ENCODE peak calls at places on chromosome 1, in seven cellular contexts. One of them, this sample, is unnamed.

GRCh38 chr1:55947446-55947845 is 631.9 kb downstream of the PLPP3 start:
- DNase-seq in stomach: no peak
- DNase-seq in HFF-Myc: no peak
- DNase-seq in GM12865: no peak
- DNase-seq in heart right ventricle: no peak
- DNase-seq in pancreas: no peak
- DNase-seq in body of pancreas: no peak
- DNase-seq in this sample: no peak

GRCh38 chr1:229410692-229411433 is 23.0 kb downstream of the ACTA1 start:
- DNase-seq in HFF-Myc: no peak
- DNase-seq in GM12865: no peak
- DNase-seq in heart right ventricle: peak
- DNase-seq in pancreas: peak
- DNase-seq in stomach: peak
- DNase-seq in body of pancreas: peak
- DNase-seq in this sample: peak

GRCh38 chr1:22625262-22625925 is 11.0 kb upstream of the C1QA start:
- DNase-seq in stomach: no peak
- DNase-seq in pancreas: no peak
- DNase-seq in body of pancreas: no peak
- DNase-seq in heart right ventricle: no peak
- DNase-seq in GM12865: no peak
- DNase-seq in HFF-Myc: no peak
- DNase-seq in this sample: no peak

GRCh38 chr1:109530457-109531204 is 9.0 kb upstream of the GPR61 start:
- DNase-seq in body of pancreas: peak
- DNase-seq in pancreas: no peak
- DNase-seq in HFF-Myc: no peak
- DNase-seq in heart right ventricle: no peak
- DNase-seq in GM12865: no peak
- DNase-seq in stomach: no peak
- DNase-seq in this sample: no peak

GRCh38 chr1:65679773-65680172 is 112.9 kb upstream of the PDE4B start:
- DNase-seq in body of pancreas: no peak
- DNase-seq in HFF-Myc: no peak
- DNase-seq in heart right ventricle: no peak
- DNase-seq in pancreas: no peak
- DNase-seq in stomach: no peak
- DNase-seq in GM12865: no peak
- DNase-seq in this sample: no peak

GRCh38 chr1:9302745-9303524 is 10.2 kb downstream of the SPSB1 start:
- DNase-seq in pancreas: no peak
- DNase-seq in heart right ventricle: no peak
- DNase-seq in stomach: no peak
- DNase-seq in HFF-Myc: peak
- DNase-seq in body of pancreas: no peak
- DNase-seq in GM12865: no peak
- DNase-seq in this sample: peak

GRCh38 chr1:204545202-204545601 is 29.0 kb downstream of the MDM4 start:
- DNase-seq in GM12865: no peak
- DNase-seq in heart right ventricle: no peak
- DNase-seq in stomach: no peak
- DNase-seq in HFF-Myc: no peak
- DNase-seq in body of pancreas: no peak
- DNase-seq in pancreas: no peak
- DNase-seq in this sample: no peak

GRCh38 chr1:176983786-176984185 is 180.7 kb downstream of the ASTN1 start:
- DNase-seq in body of pancreas: no peak
- DNase-seq in GM12865: no peak
- DNase-seq in HFF-Myc: no peak
- DNase-seq in heart right ventricle: no peak
- DNase-seq in stomach: no peak
- DNase-seq in pancreas: no peak
- DNase-seq in this sample: no peak

GRCh38 chr1:110107867-110108469 is 4.3 kb upstream of the UBL4B start:
- DNase-seq in body of pancreas: no peak
- DNase-seq in pancreas: no peak
- DNase-seq in stomach: no peak
- DNase-seq in heart right ventricle: no peak
- DNase-seq in HFF-Myc: no peak
- DNase-seq in GM12865: no peak
- DNase-seq in this sample: no peak

GRCh38 chr1:172976222-172977041 is 74.3 kb downstream of the TNFSF18 start:
- DNase-seq in GM12865: no peak
- DNase-seq in stomach: peak
- DNase-seq in pancreas: peak
- DNase-seq in HFF-Myc: no peak
- DNase-seq in body of pancreas: peak
- DNase-seq in heart right ventricle: no peak
- DNase-seq in this sample: peak

GRCh38 chr1:55305735-55306134 is 90.6 kb upstream of the USP24 start:
- DNase-seq in body of pancreas: no peak
- DNase-seq in GM12865: no peak
- DNase-seq in pancreas: no peak
- DNase-seq in stomach: no peak
- DNase-seq in HFF-Myc: no peak
- DNase-seq in heart right ventricle: no peak
- DNase-seq in this sample: no peak

GRCh38 chr1:234214129-234214910 is 158.9 kb upstream of the COA6 start:
- DNase-seq in stomach: no peak
- DNase-seq in GM12865: peak
- DNase-seq in heart right ventricle: peak
- DNase-seq in pancreas: peak
- DNase-seq in HFF-Myc: no peak
- DNase-seq in body of pancreas: peak
- DNase-seq in this sample: no peak

GRCh38 chr1:26790551-26790953 is 2.8 kb downstream of the PIGV start:
- DNase-seq in HFF-Myc: no peak
- DNase-seq in stomach: no peak
- DNase-seq in GM12865: peak
- DNase-seq in pancreas: no peak
- DNase-seq in body of pancreas: no peak
- DNase-seq in heart right ventricle: no peak
- DNase-seq in this sample: no peak

GRCh38 chr1:12159826-12160225 is 7.0 kb upstream of the TNFRSF1B start:
- DNase-seq in HFF-Myc: no peak
- DNase-seq in GM12865: no peak
- DNase-seq in body of pancreas: no peak
- DNase-seq in heart right ventricle: no peak
- DNase-seq in stomach: no peak
- DNase-seq in pancreas: no peak
- DNase-seq in this sample: no peak

GRCh38 chr1:27356628-27357280 is 10.0 kb downstream of the MAP3K6 start:
- DNase-seq in stomach: peak
- DNase-seq in body of pancreas: peak
- DNase-seq in heart right ventricle: no peak
- DNase-seq in pancreas: peak
- DNase-seq in GM12865: no peak
- DNase-seq in HFF-Myc: no peak
- DNase-seq in this sample: no peak

GRCh38 chr1:167210966-167211674 is 9.6 kb upstream of the POU2F1 start:
- DNase-seq in pancreas: no peak
- DNase-seq in HFF-Myc: no peak
- DNase-seq in GM12865: no peak
- DNase-seq in heart right ventricle: no peak
- DNase-seq in body of pancreas: no peak
- DNase-seq in stomach: no peak
- DNase-seq in this sample: no peak

GRCh38 chr1:91596474-91596873 is 95.8 kb downstream of the CDC7 start:
- DNase-seq in pancreas: no peak
- DNase-seq in GM12865: no peak
- DNase-seq in heart right ventricle: no peak
- DNase-seq in body of pancreas: no peak
- DNase-seq in HFF-Myc: no peak
- DNase-seq in stomach: no peak
- DNase-seq in this sample: peak

GRCh38 chr1:53869454-53870117 is 20.0 kb downstream of the YIPF1 start:
- DNase-seq in heart right ventricle: no peak
- DNase-seq in HFF-Myc: no peak
- DNase-seq in body of pancreas: no peak
- DNase-seq in stomach: no peak
- DNase-seq in pancreas: no peak
- DNase-seq in GM12865: peak
- DNase-seq in this sample: no peak

GRCh38 chr1:4689271-4689935 is 35.0 kb downstream of the AJAP1 start:
- DNase-seq in HFF-Myc: no peak
- DNase-seq in GM12865: no peak
- DNase-seq in pancreas: no peak
- DNase-seq in heart right ventricle: no peak
- DNase-seq in body of pancreas: no peak
- DNase-seq in stomach: no peak
- DNase-seq in this sample: no peak

GRCh38 chr1:71488555-71489252 is 407.9 kb upstream of the ZRANB2 start:
- DNase-seq in GM12865: no peak
- DNase-seq in pancreas: no peak
- DNase-seq in body of pancreas: no peak
- DNase-seq in stomach: no peak
- DNase-seq in heart right ventricle: no peak
- DNase-seq in HFF-Myc: no peak
- DNase-seq in this sample: no peak

GRCh38 chr1:223291796-223292195 is 72.2 kb downstream of the SUSD4 start:
- DNase-seq in stomach: no peak
- DNase-seq in body of pancreas: no peak
- DNase-seq in heart right ventricle: no peak
- DNase-seq in pancreas: no peak
- DNase-seq in HFF-Myc: no peak
- DNase-seq in GM12865: no peak
- DNase-seq in this sample: no peak
- TF ChIP-seq CTCF in stomach: no peak
- TF ChIP-seq CTCF in body of pancreas: no peak
- TF ChIP-seq CTCF in heart right ventricle: no peak
- TF ChIP-seq CTCF in pancreas: no peak
- TF ChIP-seq CTCF in HFF-Myc: no peak
- TF ChIP-seq CTCF in GM12865: no peak
- TF ChIP-seq CTCF in this sample: no peak

GRCh38 chr1:230713138-230713537 is 784 bp downstream of the AGT start:
- DNase-seq in stomach: no peak
- DNase-seq in HFF-Myc: no peak
- DNase-seq in heart right ventricle: no peak
- DNase-seq in body of pancreas: no peak
- DNase-seq in GM12865: no peak
- DNase-seq in pancreas: no peak
- DNase-seq in this sample: no peak
- H3K4me3 ChIP-seq in stomach: no peak
- H3K4me3 ChIP-seq in HFF-Myc: no peak
- H3K4me3 ChIP-seq in heart right ventricle: peak
- H3K4me3 ChIP-seq in body of pancreas: no peak
- H3K4me3 ChIP-seq in GM12865: no peak
- H3K4me3 ChIP-seq in pancreas: no peak
- H3K4me3 ChIP-seq in this sample: no peak

GRCh38 chr1:155324717-155325595 is 4.3 kb downstream of the RUSC1 start:
- DNase-seq in heart right ventricle: peak
- DNase-seq in stomach: peak
- DNase-seq in GM12865: no peak
- DNase-seq in HFF-Myc: no peak
- DNase-seq in pancreas: peak
- DNase-seq in body of pancreas: peak
- DNase-seq in this sample: peak
- TF ChIP-seq CTCF in heart right ventricle: no peak
- TF ChIP-seq CTCF in stomach: peak
- TF ChIP-seq CTCF in GM12865: peak
- TF ChIP-seq CTCF in HFF-Myc: peak
- TF ChIP-seq CTCF in pancreas: peak
- TF ChIP-seq CTCF in body of pancreas: no peak
- TF ChIP-seq CTCF in this sample: peak

DNA sequence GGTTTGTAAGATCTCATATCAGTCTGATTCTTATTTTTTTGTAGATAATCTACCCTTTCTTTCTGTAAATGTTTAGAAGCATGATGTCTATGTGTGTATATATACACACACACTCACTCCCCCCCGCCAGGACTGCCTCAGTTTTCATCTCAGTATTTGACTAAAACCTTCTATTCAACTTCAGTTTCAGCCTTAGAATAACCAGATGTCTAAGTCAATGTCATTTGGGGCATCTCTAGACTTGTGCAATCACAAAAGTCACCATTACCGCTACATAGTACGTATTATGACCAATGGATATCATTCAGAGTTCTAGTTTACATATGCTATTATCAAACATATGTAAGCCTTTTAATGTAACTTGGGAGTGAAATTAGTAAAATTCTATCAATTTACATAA is 53.3 kb upstream of the BOLA1 start:
- DNase-seq in HFF-Myc: no peak
- DNase-seq in GM12865: peak
- DNase-seq in body of pancreas: no peak
- DNase-seq in heart right ventricle: no peak
- DNase-seq in stomach: no peak
- DNase-seq in pancreas: no peak
- DNase-seq in this sample: no peak
- H3K4me3 ChIP-seq in HFF-Myc: no peak
- H3K4me3 ChIP-seq in GM12865: peak
- H3K4me3 ChIP-seq in body of pancreas: no peak
- H3K4me3 ChIP-seq in heart right ventricle: no peak
- H3K4me3 ChIP-seq in stomach: no peak
- H3K4me3 ChIP-seq in pancreas: no peak
- H3K4me3 ChIP-seq in this sample: no peak

GRCh38 chr1:60090662-60091061 is 17.1 kb upstream of the C1orf87 start:
- DNase-seq in HFF-Myc: no peak
- DNase-seq in body of pancreas: no peak
- DNase-seq in stomach: no peak
- DNase-seq in heart right ventricle: no peak
- DNase-seq in pancreas: no peak
- DNase-seq in GM12865: no peak
- DNase-seq in this sample: no peak

GRCh38 chr1:60088620-60089155 is 15.1 kb upstream of the C1orf87 start:
- DNase-seq in heart right ventricle: no peak
- DNase-seq in body of pancreas: no peak
- DNase-seq in pancreas: no peak
- DNase-seq in HFF-Myc: no peak
- DNase-seq in stomach: no peak
- DNase-seq in GM12865: no peak
- DNase-seq in this sample: no peak
- TF ChIP-seq CTCF in heart right ventricle: no peak
- TF ChIP-seq CTCF in body of pancreas: no peak
- TF ChIP-seq CTCF in pancreas: no peak
- TF ChIP-seq CTCF in HFF-Myc: peak
- TF ChIP-seq CTCF in stomach: no peak
- TF ChIP-seq CTCF in GM12865: no peak
- TF ChIP-seq CTCF in this sample: peak

GRCh38 chr1:153260980-153261792 is 1.7 kb downstream of the LORICRIN start:
- DNase-seq in GM12865: peak
- DNase-seq in HFF-Myc: no peak
- DNase-seq in pancreas: peak
- DNase-seq in heart right ventricle: peak
- DNase-seq in stomach: no peak
- DNase-seq in body of pancreas: peak
- DNase-seq in this sample: no peak
- H3K4me3 ChIP-seq in GM12865: peak
- H3K4me3 ChIP-seq in HFF-Myc: peak
- H3K4me3 ChIP-seq in pancreas: peak
- H3K4me3 ChIP-seq in heart right ventricle: peak
- H3K4me3 ChIP-seq in stomach: peak
- H3K4me3 ChIP-seq in body of pancreas: peak
- H3K4me3 ChIP-seq in this sample: peak